ENCODE peak calls at places on chromosomes 3 and 15, in nine cellular contexts. E is hepatocyte; S is stimulated activated CD4-positive, alpha-beta T cell treated with anti-CD3 and anti-CD28 coated beads, Interleukin-2, amount 100 ng/mL, for 24 hours; J is HFF-Myc; G is H54; M is AG08396; H is AG09319; R is NCI-H460; O is breast epithelium. I is an unnamed sample.
A peak's percentile ranks its signal among the peaks of the same experiment; 100 is the strongest.

GRCh38 chr3:196147116-196147515 is 64.1 kb downstream of the ZDHHC19 start:
- DNase-seq in S (no peak), O (no peak), H (no peak), G (no peak), M (no peak), E (no peak), J (no peak), R (no peak), I (no peak)

GRCh38 chr15:89362203-89363101 is 27.8 kb upstream of the POLG start:
- DNase-seq in G (no peak), H (no peak), J (no peak), S (peak; percentile 20), E (no peak), M (no peak), R (no peak), O (no peak), I (no peak)

GRCh38 chr3:127217594-127218456 is 24.9 kb downstream of the PRR23E start:
- DNase-seq in S (no peak), M (no peak), O (no peak), E (no peak), R (no peak), H (peak; percentile 12), G (peak; percentile 24), J (peak; percentile 30), I (no peak)

GRCh38 chr3:47554335-47554734 is 24.3 kb downstream of the CSPG5 start:
- DNase-seq in M (no peak), R (no peak), S (no peak), G (no peak), H (no peak), E (no peak), J (no peak), O (no peak), I (no peak)

GRCh38 chr3:19885468-19885867 is 48.5 kb downstream of the EFHB start:
- DNase-seq in M (peak; percentile 41), O (no peak), R (peak; percentile 30), S (peak; percentile 1), G (peak; percentile 23), E (peak; percentile 58), J (no peak), H (no peak), I (peak; percentile 10)

GRCh38 chr3:161069441-161070251 is 35.5 kb downstream of the B3GALNT1 start:
- DNase-seq in G (peak; percentile 43), O (no peak), S (no peak), M (peak; percentile 27), H (peak; percentile 14), R (no peak), J (no peak), E (no peak), I (peak; percentile 5)

GRCh38 chr15:60003243-60004018 is 680 bp upstream of the FOXB1 start:
- DNase-seq in M (no peak), H (no peak), R (no peak), J (no peak), E (no peak), S (peak; percentile 20), O (no peak), G (no peak), I (no peak)

GRCh38 chr3:126355251-126355650 is 2.0 kb downstream of the KLF15 start:
- DNase-seq in G (no peak), O (no peak), M (no peak), J (no peak), E (no peak), S (no peak), R (no peak), H (no peak), I (no peak)

GRCh38 chr3:50665603-50666115 is 9.1 kb upstream of the DOCK3 start:
- DNase-seq in G (no peak), M (no peak), S (no peak), R (no peak), H (no peak), E (no peak), O (no peak), J (no peak), I (no peak)

GRCh38 chr15:40054746-40055575 is 16.0 kb upstream of the SRP14 start:
- DNase-seq in G (no peak), H (peak; percentile 51), E (no peak), M (peak; percentile 58), S (no peak), J (no peak), R (no peak), O (no peak), I (no peak)

GRCh38 chr3:169241928-169242751 is 421.4 kb downstream of the MECOM start:
- DNase-seq in S (no peak), M (peak; percentile 35), O (no peak), E (peak; percentile 33), J (no peak), R (peak; percentile 4), H (no peak), G (no peak), I (peak; percentile 20)

GRCh38 chr3:28101672-28102071 is 139.7 kb upstream of the CMC1 start:
- DNase-seq in M (no peak), O (no peak), H (no peak), R (no peak), G (no peak), J (no peak), E (peak; percentile 16), S (no peak), I (no peak)

I was measured in T1000.